ENCODE peak calls at places on chromosomes 13 and 19, in eight cellular contexts. C is neural progenitor cell; Y is astrocyte; T is effector memory CD4-positive, alpha-beta T cell; F is caudate nucleus; V is psoas muscle; K is CD8-positive, alpha-beta memory T cell; X is aorta. Z is an unnamed sample.

GRCh38 chr19:18587962-18588610 is 512 bp upstream of the REX1BD start:
- DNase-seq in Y (no peak), K (no peak), F (no peak), V (no peak), T (no peak), C (no peak), X (no peak), Z (no peak)

GRCh38 chr19:19615086-19615485 is 3.4 kb downstream of the PBX4 start:
- DNase-seq in K (peak), V (no peak), C (no peak), T (peak), X (no peak), F (no peak), Y (peak), Z (no peak)

GRCh38 chr19:18361646-18362045 is 21.2 kb downstream of the PGPEP1 start:
- DNase-seq in Y (no peak), T (no peak), F (no peak), C (no peak), K (no peak), X (no peak), V (no peak), Z (no peak)

GRCh38 chr19:33193864-33194362 is at the start of gene LRP3:
- DNase-seq in X (peak), T (no peak), F (peak), Y (no peak), V (peak), K (no peak), C (peak), Z (peak)

GRCh38 chr13:48112896-48113525 is 18.1 kb upstream of the MED4 start:
- DNase-seq in X (no peak), V (no peak), F (no peak), Y (no peak), T (no peak), K (no peak), C (no peak), Z (no peak)

GRCh38 chr13:48775804-48776203 is 122.1 kb downstream of the CYSLTR2 start:
- DNase-seq in C (no peak), V (no peak), F (no peak), X (no peak), Y (peak), K (no peak), T (no peak), Z (no peak)

GRCh38 chr19:31220540-31220939 is 128.7 kb downstream of the TSHZ3 start:
- DNase-seq in C (peak), K (peak), T (no peak), X (no peak), V (no peak), F (no peak), Y (no peak), Z (no peak)

GRCh38 chr19:31543456-31543855 is 194.2 kb upstream of the TSHZ3 start:
- DNase-seq in X (no peak), C (no peak), V (no peak), F (no peak), K (no peak), T (no peak), Y (no peak), Z (no peak)

GRCh38 chr13:71865858-71866172 is 1.2 kb downstream of the DACH1 start:
- DNase-seq in K (no peak), T (no peak), F (no peak), Y (no peak), X (peak), C (peak), V (no peak), Z (no peak)

GRCh38 chr13:33278923-33279322 is 6.6 kb downstream of the STARD13 start:
- DNase-seq in F (no peak), K (no peak), V (no peak), T (no peak), C (no peak), X (no peak), Y (no peak), Z (no peak)
- H3K27ac ChIP-seq in F (no peak), K (no peak), V (peak), T (no peak), C (no peak), X (no peak), Y (peak), Z (no peak)

GRCh38 chr19:7617735-7618134 is 11.6 kb downstream of the XAB2 start:
- DNase-seq in V (no peak), F (no peak), X (no peak), T (no peak), C (no peak), Y (no peak), K (no peak), Z (no peak)

GRCh38 chr19:7618366-7618765 is 11.0 kb downstream of the XAB2 start:
- DNase-seq in K (no peak), C (no peak), T (no peak), F (no peak), Y (no peak), V (no peak), X (no peak), Z (no peak)

GRCh38 chr19:7619671-7620441 is 9.5 kb downstream of the XAB2 start:
- DNase-seq in Y (no peak), V (no peak), X (no peak), K (no peak), T (no peak), F (no peak), C (no peak), Z (no peak)

GRCh38 chr19:7617172-7617571 is 12.2 kb downstream of the XAB2 start:
- DNase-seq in K (no peak), V (no peak), Y (no peak), C (no peak), X (no peak), T (no peak), F (no peak), Z (no peak)

GRCh38 chr19:7618771-7619510 is 10.4 kb downstream of the XAB2 start:
- DNase-seq in F (no peak), Y (no peak), X (no peak), C (no peak), K (no peak), V (no peak), T (no peak), Z (no peak)
- H3K27ac ChIP-seq in F (peak), Y (no peak), X (no peak), C (no peak), K (no peak), V (no peak), T (no peak), Z (no peak)

GRCh38 chr19:48678201-48678600 is 5.4 kb upstream of the NTN5 start:
- DNase-seq in X (no peak), V (no peak), T (no peak), F (no peak), C (no peak), Y (no peak), K (no peak), Z (no peak)

GRCh38 chr19:48683349-48683748 is 10.5 kb upstream of the NTN5 start:
- DNase-seq in V (peak), C (no peak), T (no peak), F (peak), Y (peak), X (no peak), K (no peak), Z (peak)

GRCh38 chr19:48676887-48677286 is 4.1 kb upstream of the NTN5 start:
- DNase-seq in X (no peak), K (no peak), V (no peak), F (no peak), T (no peak), C (no peak), Y (no peak), Z (no peak)

GRCh38 chr19:48681127-48681470 is 8.3 kb upstream of the NTN5 start:
- DNase-seq in K (no peak), C (no peak), F (peak), T (no peak), Y (peak), V (no peak), X (no peak), Z (no peak)

GRCh38 chr19:48680436-48681126 is 7.8 kb upstream of the NTN5 start:
- DNase-seq in Y (no peak), C (no peak), K (no peak), V (no peak), X (no peak), F (no peak), T (no peak), Z (no peak)
- H3K27ac ChIP-seq in Y (no peak), C (no peak), K (no peak), V (no peak), X (no peak), F (peak), T (no peak), Z (no peak)

GRCh38 chr13:24662195-24663088 is 17.8 kb upstream of the ATP12A start:
- DNase-seq in K (no peak), C (no peak), X (no peak), T (no peak), V (no peak), F (no peak), Y (no peak), Z (no peak)

GRCh38 chr13:24661713-24662112 is 18.5 kb upstream of the ATP12A start:
- DNase-seq in T (no peak), Y (no peak), C (no peak), V (no peak), X (no peak), K (no peak), F (no peak), Z (no peak)

GRCh38 chr13:24663089-24663395 is 17.2 kb upstream of the ATP12A start:
- DNase-seq in V (no peak), Y (no peak), X (no peak), K (no peak), F (no peak), C (no peak), T (no peak), Z (no peak)

GRCh38 chr13:24668511-24668910 is 11.7 kb upstream of the ATP12A start:
- DNase-seq in T (no peak), F (no peak), C (no peak), Y (no peak), V (no peak), X (no peak), K (no peak), Z (no peak)

DNA sequence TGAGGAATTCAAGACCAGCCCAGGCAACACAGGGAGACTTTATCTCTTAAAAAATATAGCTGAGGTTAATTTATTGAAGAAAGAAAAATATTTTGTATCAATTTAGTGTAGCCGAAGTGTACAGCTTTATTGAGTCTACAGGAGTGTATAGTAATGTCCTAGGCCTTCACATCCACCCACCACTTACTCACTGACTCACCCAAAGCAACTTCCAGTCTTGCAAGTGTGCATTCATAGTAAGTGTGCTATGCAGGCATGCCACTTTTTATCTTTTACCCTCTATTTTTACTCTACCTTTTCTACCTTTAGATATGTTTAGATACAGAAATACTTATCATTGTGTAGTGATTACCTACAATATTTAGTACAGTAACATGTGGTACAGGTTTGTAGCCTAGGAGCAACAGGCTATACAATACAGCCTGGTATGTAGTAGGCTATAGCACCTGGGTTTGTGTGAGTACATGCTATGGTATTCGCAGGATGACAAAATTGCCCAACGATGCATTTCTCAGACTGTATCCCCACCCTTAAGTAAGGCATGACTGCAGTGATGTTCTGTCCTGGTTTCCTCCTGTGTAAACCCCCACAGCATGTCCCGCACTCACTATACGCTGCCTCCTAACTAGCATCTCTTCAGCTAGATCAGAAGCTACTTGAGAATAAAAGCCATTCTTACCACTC is 15.3 kb upstream of the ATP12A start:
- DNase-seq in F (no peak), X (no peak), Y (peak), V (no peak), K (no peak), C (no peak), T (no peak), Z (no peak)
- H3K27ac ChIP-seq in F (no peak), X (no peak), Y (peak), V (no peak), K (no peak), C (no peak), T (no peak), Z (no peak)

GRCh38 chr19:47779524-47780214 is 1.2 kb downstream of the SELENOW start:
- DNase-seq in C (no peak), K (no peak), Y (no peak), X (peak), F (peak), V (peak), T (no peak), Z (no peak)

GRCh38 chr19:47780215-47780551 is 1.7 kb downstream of the SELENOW start:
- DNase-seq in Y (no peak), F (no peak), X (no peak), V (no peak), C (no peak), T (no peak), K (no peak), Z (no peak)

GRCh38 chr19:47778089-47778953 is at the start of gene SELENOW:
- DNase-seq in K (peak), F (peak), Y (peak), T (peak), C (peak), X (peak), V (peak), Z (peak)

GRCh38 chr19:47778954-47779351 is 450 bp downstream of the SELENOW start:
- DNase-seq in K (no peak), X (peak), C (peak), Y (no peak), T (no peak), V (peak), F (peak), Z (peak)

DNA sequence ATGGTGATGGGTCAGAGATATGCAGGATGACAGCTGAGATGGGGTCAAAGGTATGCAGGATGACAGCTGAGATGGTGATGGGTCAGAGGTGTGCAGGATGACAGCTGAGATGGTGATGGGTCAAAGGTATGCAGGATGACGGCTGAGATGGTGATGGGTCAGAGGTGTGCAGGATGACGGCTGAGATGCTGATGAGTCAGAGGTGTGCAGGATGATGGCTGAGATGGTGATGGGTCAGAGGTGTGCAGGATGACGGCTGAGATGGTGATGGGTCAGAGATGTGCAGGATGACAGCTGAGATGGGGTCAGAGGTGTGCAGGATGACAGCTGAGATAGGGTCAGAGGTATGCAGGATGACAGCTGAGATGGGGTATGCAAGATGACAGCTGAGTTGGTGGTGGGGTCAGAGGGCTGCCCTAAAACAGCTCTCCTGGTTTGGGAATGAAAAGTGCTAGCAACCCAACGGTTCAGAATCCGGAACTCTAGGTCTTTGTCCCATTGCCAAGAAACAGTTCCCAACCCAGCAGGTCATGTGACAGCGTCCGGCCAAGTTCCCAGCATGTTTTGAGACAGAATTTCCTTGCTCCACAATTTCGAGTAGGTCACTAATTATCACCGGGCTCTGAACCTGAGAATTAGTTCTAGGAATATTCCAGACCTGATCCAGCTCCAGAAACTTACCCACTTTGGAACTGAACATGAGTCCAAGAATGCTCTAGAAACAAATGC is 3.3 kb downstream of the SELENOW start:
- DNase-seq in K (no peak), Y (no peak), X (no peak), C (no peak), F (peak), T (no peak), V (peak), Z (peak)
- H3K27ac ChIP-seq in K (no peak), Y (no peak), X (peak), C (no peak), F (peak), T (no peak), V (peak), Z (peak)

DNA sequence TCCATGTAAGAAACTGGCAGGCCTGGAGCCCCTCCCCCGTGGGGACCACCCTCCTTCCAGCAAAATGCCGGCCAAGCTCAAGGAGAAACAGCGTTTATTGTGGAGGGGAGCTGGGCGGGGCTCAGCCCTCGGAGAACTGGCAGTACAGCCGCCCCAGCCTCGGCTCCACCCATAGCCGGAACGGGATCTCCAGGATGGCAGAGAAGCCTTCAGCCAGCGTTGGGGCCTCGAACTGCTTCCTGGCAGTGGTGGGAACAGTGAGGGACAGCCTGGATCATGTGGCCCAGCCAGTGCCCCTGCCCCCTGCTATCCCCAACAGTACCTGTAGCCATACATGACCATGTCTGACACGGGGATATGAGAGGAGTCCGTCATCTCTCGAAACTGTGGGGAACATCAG is 6.2 kb downstream of the PNKP start:
- DNase-seq in V (no peak), X (peak), T (no peak), F (peak), C (no peak), Y (no peak), K (no peak), Z (no peak)
- H3K27ac ChIP-seq in V (no peak), X (no peak), T (no peak), F (peak), C (no peak), Y (peak), K (no peak), Z (no peak)

GRCh38 chr13:65892859-65893258 is 1337.3 kb downstream of the PCDH9 start:
- DNase-seq in K (no peak), V (no peak), T (no peak), X (no peak), Y (no peak), C (no peak), F (no peak), Z (no peak)
- H3K27ac ChIP-seq in K (no peak), V (no peak), T (no peak), X (no peak), Y (no peak), C (no peak), F (no peak), Z (no peak)

Z was measured in substantia nigra.